ENCODE peak calls at places on chromosomes 4 and X, in seven cellular contexts. I is GM23338, N is mesenchymal stem cell, A is A549, R is upper lobe of right lung, D is esophagus muscularis mucosa, M is Caco-2. Y is an unnamed sample.
A peak's percentile ranks its signal among the peaks of the same experiment; 100 is the strongest.

GRCh38 chr4:112857461-112857860 is 192.0 kb upstream of the ANK2 start:
- DNase-seq in I (no peak), N (peak; percentile 86), A (peak; percentile 8), R (no peak), D (no peak), M (no peak), Y (no peak)

GRCh38 chr4:3708103-3708510 is 58.1 kb upstream of the ADRA2C start:
- DNase-seq in I (no peak), N (no peak), A (no peak), R (peak; percentile 58), D (no peak), M (no peak), Y (peak; percentile 63)

GRCh38 chr4:179399054-179399782 is 1957.0 kb upstream of the AGA start:
- DNase-seq in I (no peak), N (no peak), A (no peak), R (no peak), D (no peak), M (no peak), Y (no peak)

GRCh38 chr4:149985981-149986380 is 92.3 kb upstream of the DCLK2 start:
- DNase-seq in I (no peak), N (no peak), A (no peak), R (no peak), D (no peak), M (no peak), Y (no peak)

GRCh38 chrX:13507893-13508292 is 61.5 kb upstream of the EGFL6 start:
- DNase-seq in I (no peak), N (no peak), A (no peak), R (no peak), D (no peak), M (no peak), Y (no peak)

GRCh38 chrX:110402091-110402854 is 43.6 kb downstream of the RTL9 start:
- DNase-seq in I (peak; percentile 33), N (peak; percentile 56), A (peak; percentile 66), R (no peak), D (no peak), M (peak; percentile 50), Y (peak; percentile 36)

GRCh38 chr4:140755811-140756291 is 334 bp downstream of the TBC1D9 start:
- DNase-seq in I (peak; percentile 60), N (peak; percentile 60), A (peak; percentile 41), R (peak; percentile 82), D (no peak), M (peak; percentile 69), Y (peak; percentile 36)

GRCh38 chr4:22253431-22253830 is 262.4 kb downstream of the ADGRA3 start:
- DNase-seq in I (no peak), N (no peak), A (no peak), R (no peak), D (no peak), M (no peak), Y (no peak)

GRCh38 chr4:88177981-88178632 is 19.7 kb upstream of the ABCG2 start:
- DNase-seq in I (peak; percentile 93), N (peak; percentile 82), A (peak; percentile 91), R (no peak), D (no peak), M (peak; percentile 54), Y (no peak)

GRCh38 chr4:78332974-78333373 is 218.6 kb upstream of the ANXA3 start:
- DNase-seq in I (no peak), N (no peak), A (no peak), R (no peak), D (no peak), M (no peak), Y (no peak)

GRCh38 chr4:184310881-184311709 is 93.4 kb upstream of the ENPP6 start:
- DNase-seq in I (no peak), N (no peak), A (no peak), R (no peak), D (peak; percentile 60), M (no peak), Y (no peak)

GRCh38 chrX:134095366-134095765 is 110.0 kb upstream of the GPC3 start:
- DNase-seq in I (no peak), N (no peak), A (no peak), R (no peak), D (no peak), M (no peak), Y (no peak)

GRCh38 chr4:121599049-121599448 is 97.7 kb downstream of the ANXA5 start:
- DNase-seq in I (no peak), N (peak; percentile 6), A (no peak), R (no peak), D (no peak), M (no peak), Y (no peak)

GRCh38 chr4:8304827-8305695 is 35.5 kb downstream of the HTRA3 start:
- DNase-seq in I (no peak), N (no peak), A (no peak), R (no peak), D (no peak), M (no peak), Y (peak; percentile 7)

GRCh38 chr4:8307714-8308113 is 38.2 kb downstream of the HTRA3 start:
- DNase-seq in I (no peak), N (no peak), A (no peak), R (peak; percentile 50), D (no peak), M (no peak), Y (no peak)

GRCh38 chr4:8306511-8307021 is 37.0 kb downstream of the HTRA3 start:
- DNase-seq in I (peak; percentile 20), N (no peak), A (no peak), R (peak; percentile 46), D (no peak), M (no peak), Y (peak; percentile 48)

GRCh38 chr4:8307126-8307525 is 37.6 kb downstream of the HTRA3 start:
- DNase-seq in I (no peak), N (no peak), A (no peak), R (peak; percentile 40), D (no peak), M (no peak), Y (peak; percentile 15)

GRCh38 chr4:8305851-8306361 is 36.4 kb downstream of the HTRA3 start:
- DNase-seq in I (peak; percentile 28), N (no peak), A (no peak), R (peak; percentile 62), D (no peak), M (no peak), Y (peak; percentile 68)
- H3K4me1 ChIP-seq in I (no peaks in the 10 kb centered on the region), N (peaks cover 21% of the 10 kb centered on the region), A (peaks cover 3% of the 10 kb centered on the region), R (no peaks in the 10 kb centered on the region), D (peaks cover 24% of the 10 kb centered on the region), M (peaks cover 5% of the 10 kb centered on the region), Y (peaks cover 14% of the 10 kb centered on the region)

GRCh38 chr4:17811078-17811603 is 362 bp downstream of the NCAPG start:
- DNase-seq in I (no peak), N (no peak), A (no peak), R (no peak), D (no peak), M (no peak), Y (no peak)

GRCh38 chr4:17805580-17805979 is 5.0 kb downstream of the DCAF16 start:
- DNase-seq in I (no peak), N (no peak), A (no peak), R (no peak), D (no peak), M (no peak), Y (no peak)

GRCh38 chr4:17810260-17811077 is at the start of the genes DCAF16 and NCAPG:
- DNase-seq in I (peak; percentile 99), N (peak; percentile 99), A (peak; percentile 99), R (peak; percentile 100), D (peak; percentile 100), M (peak; percentile 99), Y (peak; percentile 99)

GRCh38 chr4:17809667-17810066 is 890 bp downstream of the DCAF16 start:
- DNase-seq in I (no peak), N (no peak), A (no peak), R (no peak), D (no peak), M (no peak), Y (no peak)

DNA sequence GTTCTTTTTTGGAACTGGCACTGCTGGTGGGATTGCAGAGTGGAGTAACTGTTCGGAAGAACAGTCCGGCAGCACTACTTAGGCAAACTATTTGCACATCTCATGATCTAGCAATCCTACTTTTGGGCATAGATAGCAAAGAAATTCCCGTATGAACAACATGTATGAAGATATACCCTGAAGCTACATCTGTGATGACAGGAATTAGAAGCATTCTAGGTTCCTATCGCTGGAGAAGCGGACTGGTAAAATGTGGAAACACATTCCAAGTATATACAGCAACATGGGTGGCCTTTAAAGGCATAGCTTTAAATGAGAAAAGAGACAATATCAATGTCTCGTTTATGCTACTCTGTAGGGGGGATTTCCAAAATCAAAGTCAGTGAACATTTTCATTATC is 3.1 kb downstream of the DCAF16 start:
- DNase-seq in I (no peak), N (no peak), A (no peak), R (no peak), D (no peak), M (no peak), Y (no peak)
- H3K4me3 ChIP-seq in I (peak overlapping the region; percentile 13), N (no peak overlapping the region), A (no peak overlapping the region), R (peak overlapping the region; percentile 79), D (peak overlapping the region; percentile 29), M (no peak overlapping the region), Y (peak overlapping the region; percentile 0)

GRCh38 chr4:73612032-73612431 is 8.2 kb downstream of the RASSF6 start:
- DNase-seq in I (no peak), N (no peak), A (no peak), R (no peak), D (no peak), M (no peak), Y (no peak)

GRCh38 chr4:73606465-73606974 is 13.7 kb downstream of the RASSF6 start:
- DNase-seq in I (no peak), N (no peak), A (no peak), R (no peak), D (no peak), M (no peak), Y (no peak)

GRCh38 chr4:73607375-73608026 is 12.7 kb downstream of the RASSF6 start:
- DNase-seq in I (no peak), N (no peak), A (peak; percentile 29), R (no peak), D (no peak), M (no peak), Y (no peak)

GRCh38 chr4:73608677-73609594 is 11.3 kb downstream of the RASSF6 start:
- DNase-seq in I (no peak), N (peak; percentile 57), A (peak; percentile 39), R (no peak), D (no peak), M (no peak), Y (no peak)

DNA sequence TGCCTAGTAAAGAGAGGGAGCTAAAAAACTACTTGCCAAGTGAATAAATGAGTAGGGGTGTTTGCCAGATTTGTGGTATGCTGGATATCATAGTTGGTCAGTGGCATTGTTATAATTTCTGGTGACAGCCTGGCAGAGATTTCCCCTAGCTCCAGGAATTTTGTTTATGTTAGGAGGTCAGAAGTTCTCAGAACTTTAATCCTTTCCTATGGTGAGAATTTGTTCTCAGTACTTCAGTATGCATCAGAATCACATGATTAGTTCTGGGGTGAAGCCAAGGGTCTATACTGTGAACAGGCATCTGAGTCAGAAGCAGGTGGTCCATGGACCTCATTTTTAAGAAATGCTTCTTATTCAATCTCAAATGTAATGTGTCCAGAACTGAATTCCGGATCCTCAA is 10.5 kb downstream of the RASSF6 start:
- DNase-seq in I (no peak), N (peak; percentile 62), A (peak; percentile 26), R (no peak), D (no peak), M (no peak), Y (no peak)
- H3K4me1 ChIP-seq in I (peaks cover 7% of the 10 kb centered on the region), N (no peaks in the 10 kb centered on the region), A (peaks cover 64% of the 10 kb centered on the region), R (no peaks in the 10 kb centered on the region), D (no peaks in the 10 kb centered on the region), M (peaks cover 20% of the 10 kb centered on the region), Y (no peaks in the 10 kb centered on the region)

GRCh38 chr4:177105526-177105925 is 204.1 kb upstream of the NEIL3 start:
- DNase-seq in I (no peak), N (no peak), A (no peak), R (no peak), D (no peak), M (no peak), Y (no peak)
- H3K4me3 ChIP-seq in I (no peak overlapping the region), N (no peak overlapping the region), A (no peak overlapping the region), R (no peak overlapping the region), D (no peak overlapping the region), M (no peak overlapping the region), Y (no peak overlapping the region)

GRCh38 chr4:169248645-169249044 is 22.1 kb downstream of the SH3RF1 start:
- DNase-seq in I (no peak), N (no peak), A (no peak), R (no peak), D (no peak), M (no peak), Y (no peak)
- H3K4me1 ChIP-seq in I (peaks cover 55% of the 10 kb centered on the region), N (peaks cover 2% of the 10 kb centered on the region), A (peaks cover 89% of the 10 kb centered on the region), R (peaks cover 47% of the 10 kb centered on the region), D (peaks cover 26% of the 10 kb centered on the region), M (peaks cover 52% of the 10 kb centered on the region), Y (no peaks in the 10 kb centered on the region)

Y was measured in uterus.